ENCODE peak calls at places on chromosomes 3 and 15, in five cellular contexts. E is esophagus muscularis mucosa, J is transverse colon, S is stomach, I is upper lobe of left lung. G is an unnamed sample.

GRCh38 chr15:71830981-71831380 is 20.6 kb downstream of the NR2E3 start:
- DNase-seq in E (no peak), J (no peak), S (no peak), I (no peak), G (no peak)

GRCh38 chr15:77786181-77786890 is 153.6 kb upstream of the LINGO1 start:
- DNase-seq in E (no peak), J (no peak), S (no peak), I (no peak), G (no peak)

GRCh38 chr3:187072102-187072501 is 67.2 kb downstream of the RPL39L start:
- DNase-seq in E (no peak), J (no peak), S (no peak), I (no peak), G (no peak)

GRCh38 chr3:195468841-195469240 is 26.0 kb upstream of the ACAP2 start:
- DNase-seq in E (no peak), J (no peak), S (no peak), I (no peak), G (no peak)

GRCh38 chr3:194296448-194296831 is 54.7 kb downstream of the CPN2 start:
- DNase-seq in E (no peak), J (no peak), S (no peak), I (peak), G (peak)

GRCh38 chr15:32851619-32852416 is 134.0 kb downstream of the GREM1 start:
- DNase-seq in E (no peak), J (no peak), S (no peak), I (no peak), G (no peak)

GRCh38 chr15:75314552-75315290 is 21.1 kb upstream of the COMMD4 start:
- DNase-seq in E (no peak), J (no peak), S (no peak), I (no peak), G (no peak)

GRCh38 chr3:163490119-163490518 is 1588.2 kb downstream of the SI start:
- DNase-seq in E (no peak), J (peak), S (peak), I (no peak), G (no peak)

GRCh38 chr15:89513284-89513683 is 16.9 kb upstream of the RHCG start:
- DNase-seq in E (no peak), J (no peak), S (no peak), I (no peak), G (no peak)

GRCh38 chr15:73344051-73344450 is 24.7 kb downstream of the HCN4 start:
- DNase-seq in E (no peak), J (no peak), S (no peak), I (no peak), G (no peak)

GRCh38 chr3:196650740-196651311 is 11.3 kb downstream of the NRROS start:
- DNase-seq in E (no peak), J (no peak), S (peak), I (no peak), G (no peak)

GRCh38 chr3:171446801-171447578 is 13.2 kb downstream of the TNIK start:
- DNase-seq in E (no peak), J (no peak), S (no peak), I (peak), G (no peak)

GRCh38 chr15:57611938-57612337 is 20.2 kb downstream of the MYZAP start:
- DNase-seq in E (no peak), J (peak), S (peak), I (no peak), G (no peak)

GRCh38 chr15:69407719-69408400 is 6.3 kb upstream of the KIF23 start:
- DNase-seq in E (no peak), J (no peak), S (no peak), I (no peak), G (no peak)

GRCh38 chr3:126057936-126058335 is 26.0 kb downstream of the SLC41A3 start:
- DNase-seq in E (no peak), J (no peak), S (no peak), I (peak), G (no peak)

GRCh38 chr15:80512729-80513670 is 108.8 kb downstream of the ARNT2 start:
- DNase-seq in E (peak), J (no peak), S (no peak), I (no peak), G (no peak)

GRCh38 chr3:17157713-17158112 is 273.0 kb downstream of the PLCL2 start:
- DNase-seq in E (no peak), J (no peak), S (no peak), I (no peak), G (no peak)

GRCh38 chr3:11678735-11679134 is 35.0 kb upstream of the VGLL4 start:
- DNase-seq in E (no peak), J (peak), S (no peak), I (no peak), G (no peak)

GRCh38 chr3:36700537-36701248 is 63.7 kb downstream of the DCLK3 start:
- DNase-seq in E (peak), J (no peak), S (no peak), I (no peak), G (no peak)

GRCh38 chr3:131922356-131922755 is 112.5 kb downstream of the CPNE4 start:
- DNase-seq in E (no peak), J (no peak), S (no peak), I (no peak), G (no peak)

GRCh38 chr3:105885261-105885660 is 16.4 kb upstream of the CBLB start:
- DNase-seq in E (no peak), J (no peak), S (no peak), I (no peak), G (no peak)

GRCh38 chr15:85473455-85473854 is 93.1 kb downstream of the AKAP13 start:
- DNase-seq in E (no peak), J (no peak), S (no peak), I (no peak), G (no peak)

GRCh38 chr3:111285691-111286090 is 214.1 kb downstream of the NECTIN3 start:
- DNase-seq in E (no peak), J (no peak), S (no peak), I (no peak), G (no peak)

GRCh38 chr15:59587085-59587826 is 24.3 kb upstream of the GCNT3 start:
- DNase-seq in E (no peak), J (no peak), S (no peak), I (no peak), G (no peak)

GRCh38 chr3:17544632-17545031 is 197.8 kb downstream of the TBC1D5 start:
- DNase-seq in E (no peak), J (no peak), S (no peak), I (no peak), G (no peak)

GRCh38 chr15:31293655-31294054 is 33.0 kb upstream of the KLF13 start:
- DNase-seq in E (no peak), J (no peak), S (no peak), I (no peak), G (no peak)

GRCh38 chr3:120683213-120683612 is 1.2 kb upstream of the HGD start:
- DNase-seq in E (no peak), J (no peak), S (no peak), I (no peak), G (no peak)

GRCh38 chr15:39479916-39480315 is 101.0 kb upstream of the THBS1 start:
- DNase-seq in E (peak), J (no peak), S (no peak), I (no peak), G (no peak)

DNA sequence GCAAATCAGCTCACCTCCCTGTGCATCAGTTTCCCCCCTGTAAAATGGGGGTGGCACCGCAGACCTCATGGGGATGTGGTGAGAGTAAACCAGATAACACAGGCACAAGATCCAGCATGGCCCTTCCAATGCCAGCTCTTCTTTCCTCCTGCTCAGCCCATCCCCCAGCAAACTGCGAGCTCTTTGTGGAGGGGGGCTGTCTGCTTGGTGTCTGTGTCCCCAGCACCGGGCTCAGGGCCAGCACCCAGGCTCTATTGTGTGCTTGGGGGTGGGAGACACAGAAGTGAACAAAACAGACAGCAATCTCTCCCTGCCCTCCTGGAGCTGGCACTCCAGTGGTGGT is 28.5 kb downstream of the GRIP2 start:
- DNase-seq in E (no peak), J (no peak), S (no peak), I (no peak), G (no peak)
- TF ChIP-seq POLR2AphosphoS5 in E (no peak), J (no peak), S (no peak), I (no peak), G (no peak)

GRCh38 chr15:66369773-66370651 is 13.5 kb upstream of the TIPIN start:
- DNase-seq in E (no peak), J (no peak), S (no peak), I (no peak), G (no peak)
- H3K27ac ChIP-seq in E (peak), J (peak), S (peak), I (peak), G (no peak)

GRCh38 chr3:5510300-5510699 is 322.8 kb downstream of the EDEM1 start:
- DNase-seq in E (no peak), J (no peak), S (no peak), I (no peak), G (no peak)

GRCh38 chr3:5503136-5503535 is 315.6 kb downstream of the EDEM1 start:
- DNase-seq in E (no peak), J (no peak), S (no peak), I (no peak), G (no peak)

GRCh38 chr3:5504135-5504534 is 316.6 kb downstream of the EDEM1 start:
- DNase-seq in E (no peak), J (no peak), S (no peak), I (no peak), G (no peak)

GRCh38 chr3:5505163-5505562 is 317.7 kb downstream of the EDEM1 start:
- DNase-seq in E (no peak), J (no peak), S (no peak), I (no peak), G (no peak)

GRCh38 chr3:5505997-5506396 is 318.5 kb downstream of the EDEM1 start:
- DNase-seq in E (no peak), J (no peak), S (no peak), I (no peak), G (no peak)
- TF ChIP-seq POLR2AphosphoS5 in E (no peak), J (no peak), S (no peak), I (no peak), G (no peak)

GRCh38 chr15:62505761-62506160 is 340.7 kb upstream of the C2CD4B start:
- DNase-seq in E (no peak), J (no peak), S (no peak), I (no peak), G (no peak)

GRCh38 chr15:62500325-62500724 is 335.2 kb upstream of the C2CD4B start:
- DNase-seq in E (no peak), J (no peak), S (no peak), I (no peak), G (no peak)

GRCh38 chr15:62506217-62506805 is 341.2 kb upstream of the C2CD4B start:
- DNase-seq in E (no peak), J (no peak), S (no peak), I (no peak), G (peak)

GRCh38 chr15:62502451-62502850 is 337.4 kb upstream of the C2CD4B start:
- DNase-seq in E (no peak), J (no peak), S (no peak), I (no peak), G (no peak)

GRCh38 chr15:62503451-62503850 is 338.4 kb upstream of the C2CD4B start:
- DNase-seq in E (no peak), J (no peak), S (no peak), I (no peak), G (peak)
- H3K27ac ChIP-seq in E (no peak), J (no peak), S (no peak), I (no peak), G (peak)

DNA sequence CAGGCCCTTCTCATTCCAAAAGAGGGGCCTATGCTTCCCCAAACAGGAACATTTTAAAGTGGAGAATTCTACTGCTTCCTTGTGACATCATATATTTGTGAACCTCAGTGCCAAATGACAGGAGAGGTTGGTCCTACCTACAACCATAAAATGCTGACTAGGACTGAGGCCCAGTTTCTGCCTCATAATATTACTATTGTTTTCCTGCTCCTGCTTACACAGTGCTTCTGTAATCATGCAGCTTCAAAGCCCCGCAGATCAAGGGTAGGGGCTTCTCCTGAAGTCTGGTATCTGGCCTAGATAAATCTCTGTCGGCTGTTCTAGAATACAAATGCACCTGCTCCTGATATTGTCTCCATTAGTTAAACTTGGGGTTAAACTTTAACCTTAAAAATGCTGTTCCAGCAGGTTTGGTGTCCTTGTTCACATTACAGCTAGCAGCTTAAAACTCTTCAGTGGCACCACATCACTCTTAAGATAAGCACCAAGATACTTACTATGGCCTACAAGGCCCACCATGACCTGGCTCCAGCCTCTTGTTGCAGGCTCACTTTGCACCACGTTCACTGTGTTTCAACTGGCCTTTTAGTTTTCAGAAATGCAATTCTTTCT is 552.4 kb downstream of the TUSC7 start:
- DNase-seq in E (no peak), J (peak), S (no peak), I (no peak), G (no peak)
- TF ChIP-seq POLR2AphosphoS5 in E (no peak), J (no peak), S (no peak), I (no peak), G (no peak)

G was measured in SK-N-MC.